ENCODE peak calls at places on chromosomes 11 and 22, in four cellular contexts. P is tibial nerve, T is fibroblast of pulmonary artery, C is astrocyte of the spinal cord. F is an unnamed sample.

GRCh38 chr22:50660306-50660705 is 12.3 kb upstream of the SHANK3 start:
- DNase-seq in C (no peak), T (no peak), P (no peak), F (no peak)

GRCh38 chr22:42993651-42994275 is 21.2 kb downstream of the PACSIN2 start:
- DNase-seq in P (no peak), T (peak), C (peak), F (peak)

GRCh38 chr11:99066609-99067008 is 45.9 kb downstream of the CNTN5 start:
- DNase-seq in C (no peak), P (no peak), T (no peak), F (no peak)

GRCh38 chr22:28172948-28173360 is 253.9 kb upstream of the PITPNB start:
- DNase-seq in P (no peak), T (no peak), C (no peak), F (no peak)

GRCh38 chr11:88174627-88175003 is 628 bp downstream of the RAB38 start:
- DNase-seq in P (peak), C (peak), T (peak), F (peak)

GRCh38 chr22:33513388-33514336 is 406.6 kb downstream of the LARGE1 start:
- DNase-seq in T (peak), C (no peak), P (no peak), F (peak)

GRCh38 chr11:332651-333480 is 12.2 kb upstream of the IFITM3 start:
- DNase-seq in T (no peak), P (no peak), C (no peak), F (no peak)

GRCh38 chr11:66891849-66892660 is 35.2 kb downstream of the LRFN4 start:
- DNase-seq in T (peak), P (no peak), C (peak), F (peak)

GRCh38 chr11:11157201-11157600 is 195.8 kb downstream of the CSNK2A3 start:
- DNase-seq in P (no peak), C (peak), T (peak), F (peak)

GRCh38 chr11:47248664-47249377 is at the start of gene ACP2:
- DNase-seq in P (peak), C (peak), T (peak), F (peak)
- TF ChIP-seq CTCF in P (peak), C (peak), T (peak), F (peak)

GRCh38 chr22:37626556-37627075 is 12.9 kb upstream of the SH3BP1 start:
- DNase-seq in C (no peak), P (no peak), T (no peak), F (no peak)

GRCh38 chr22:37626144-37626543 is 13.3 kb upstream of the SH3BP1 start:
- DNase-seq in P (peak), T (peak), C (no peak), F (peak)

GRCh38 chr22:37628830-37629229 is 10.6 kb upstream of the SH3BP1 start:
- DNase-seq in P (no peak), C (no peak), T (no peak), F (no peak)

GRCh38 chr22:37627091-37627490 is 12.4 kb upstream of the SH3BP1 start:
- DNase-seq in C (no peak), T (no peak), P (no peak), F (no peak)

DNA sequence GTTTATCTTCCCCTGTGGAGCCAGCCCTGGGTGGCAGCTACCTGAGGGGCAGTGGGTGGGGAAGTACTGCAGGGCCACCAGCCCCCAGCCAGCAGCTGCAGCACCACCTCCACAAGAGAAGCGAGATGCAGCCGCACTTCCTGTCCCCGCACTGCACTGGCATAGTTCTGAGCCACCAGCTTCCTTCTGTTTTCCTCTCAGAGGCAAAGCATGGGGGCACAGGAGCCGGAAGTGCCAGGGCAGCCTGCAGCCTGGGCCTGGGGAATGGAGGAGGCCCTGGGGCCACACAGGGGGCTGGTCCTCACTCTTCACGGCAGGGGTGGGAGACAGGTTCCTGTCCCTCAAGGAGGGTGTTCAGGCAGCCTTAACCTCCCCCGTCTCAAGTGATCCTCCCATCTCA is 11.9 kb upstream of the SH3BP1 start:
- DNase-seq in T (no peak), P (no peak), C (no peak), F (no peak)
- H3K4me3 ChIP-seq in T (no peak), P (no peak), C (no peak), F (no peak)

DNA sequence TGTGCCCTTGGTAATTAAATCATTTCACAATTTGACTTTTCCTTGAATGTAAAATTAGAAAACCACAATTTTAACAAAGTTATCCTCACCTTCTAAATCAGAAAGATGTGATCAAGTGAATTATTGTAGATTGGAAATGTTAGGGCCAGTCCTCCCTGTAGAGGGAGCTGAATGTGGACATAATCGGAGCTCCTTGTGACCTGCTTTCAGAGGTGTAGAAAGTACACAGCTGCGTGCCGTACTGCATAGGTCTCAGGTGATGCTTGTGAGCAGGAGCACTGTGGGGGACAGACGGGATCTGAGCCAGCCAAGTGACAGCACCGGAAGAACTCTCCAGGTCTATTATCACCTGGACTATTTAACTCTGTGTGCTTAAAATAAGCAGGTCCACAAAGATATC is 338.0 kb downstream of the AASDHPPT start:
- DNase-seq in P (no peak), C (no peak), T (no peak), F (no peak)
- TF ChIP-seq CTCF in P (no peak), C (no peak), T (no peak), F (no peak)

GRCh38 chr22:45867906-45868555 is 108.9 kb downstream of the WNT7B start:
- DNase-seq in C (no peak), T (no peak), P (no peak), F (no peak)
- H3K4me3 ChIP-seq in C (no peak), T (no peak), P (no peak), F (no peak)

GRCh38 chr11:105862736-105863367 is 159.2 kb downstream of the MSANTD4 start:
- DNase-seq in C (peak), P (no peak), T (peak), F (peak)
- TF ChIP-seq CTCF in C (peak), P (peak), T (peak), F (peak)